ENCODE peak calls at places on chromosomes 2 and 18, in eight cellular contexts. V is tibial artery, X is cardiac muscle cell, W is fibroblast of the aortic adventitia, U is foreskin fibroblast, E is fibroblast of pulmonary artery, B is left ventricle myocardium inferior, R is AG09309. G is an unnamed sample.

GRCh38 chr2:673615-674318 is 3.4 kb downstream of the TMEM18 start:
- DNase-seq in E (peak), B (no peak), X (no peak), W (peak), V (no peak), R (peak), U (peak), G (no peak)

GRCh38 chr2:96864343-96865091 is 5.4 kb downstream of the SEMA4C start:
- DNase-seq in V (no peak), U (no peak), X (no peak), B (peak), W (no peak), R (no peak), E (no peak), G (no peak)

GRCh38 chr2:191158751-191159150 is 8.0 kb upstream of the STAT4 start:
- DNase-seq in V (no peak), E (no peak), W (no peak), U (no peak), R (no peak), X (no peak), B (no peak), G (no peak)

GRCh38 chr2:171345971-171346722 is 87.6 kb downstream of the METTL8 start:
- DNase-seq in W (no peak), U (no peak), V (no peak), R (no peak), X (no peak), B (no peak), E (peak), G (no peak)

GRCh38 chr2:95276888-95277245 is 2.6 kb downstream of the PROM2 start:
- DNase-seq in E (no peak), B (no peak), W (no peak), V (no peak), U (no peak), R (no peak), X (no peak), G (no peak)

GRCh38 chr18:32552421-32553030 is 81.8 kb upstream of the GAREM1 start:
- DNase-seq in R (peak), W (peak), V (peak), E (peak), B (no peak), X (peak), U (peak), G (peak)

GRCh38 chr2:231339318-231339717 is 56.2 kb upstream of the B3GNT7 start:
- DNase-seq in R (no peak), U (no peak), W (no peak), B (no peak), E (peak), X (no peak), V (no peak), G (no peak)

GRCh38 chr2:288002-288742 is at the start of gene ALKAL2:
- DNase-seq in U (no peak), B (no peak), X (no peak), E (peak), R (no peak), W (no peak), V (no peak), G (no peak)

GRCh38 chr2:179428659-179429058 is 164.0 kb upstream of the SESTD1 start:
- DNase-seq in B (no peak), W (no peak), X (peak), V (peak), R (no peak), U (no peak), E (peak), G (no peak)

GRCh38 chr2:240858871-240859270 is 9.8 kb upstream of the AGXT start:
- DNase-seq in R (no peak), U (no peak), E (no peak), B (no peak), W (no peak), X (no peak), V (no peak), G (no peak)

GRCh38 chr2:120602251-120602650 is 133.4 kb upstream of the GLI2 start:
- DNase-seq in R (no peak), U (no peak), E (peak), V (no peak), B (peak), X (no peak), W (peak), G (no peak)

GRCh38 chr18:60064271-60064670 is 164.5 kb downstream of the PMAIP1 start:
- DNase-seq in R (no peak), U (peak), V (no peak), X (no peak), W (no peak), B (no peak), E (no peak), G (no peak)

GRCh38 chr2:15169326-15170038 is 391.7 kb downstream of the NBAS start:
- DNase-seq in E (peak), B (no peak), V (no peak), R (peak), X (no peak), W (peak), U (peak), G (peak)

GRCh38 chr2:233838251-233838650 is 16.1 kb downstream of the HJURP start:
- DNase-seq in W (no peak), V (no peak), X (no peak), B (no peak), R (no peak), E (no peak), U (no peak), G (no peak)

GRCh38 chr2:37866535-37866934 is 58.6 kb upstream of the RMDN2 start:
- DNase-seq in V (no peak), W (no peak), X (peak), R (no peak), E (no peak), U (no peak), B (no peak), G (no peak)

GRCh38 chr2:86216577-86217555 is 17.6 kb downstream of the MRPL35 start:
- DNase-seq in B (no peak), W (peak), E (peak), X (no peak), V (no peak), U (no peak), R (no peak), G (peak)

GRCh38 chr2:43220982-43221659 is 5.3 kb downstream of the ZFP36L2 start:
- DNase-seq in E (peak), W (peak), X (no peak), V (peak), U (peak), B (peak), R (no peak), G (no peak)

GRCh38 chr2:72326759-72327158 is 179.1 kb upstream of the CYP26B1 start:
- DNase-seq in V (no peak), R (no peak), W (peak), X (no peak), U (no peak), B (no peak), E (peak), G (no peak)

GRCh38 chr2:152165306-152165705 is 10.3 kb downstream of the STAM2 start:
- DNase-seq in B (no peak), E (no peak), X (no peak), U (no peak), R (no peak), V (no peak), W (no peak), G (no peak)

GRCh38 chr2:141946016-141946415 is 184.8 kb downstream of the LRP1B start:
- DNase-seq in R (no peak), B (no peak), E (no peak), W (no peak), V (no peak), U (no peak), X (no peak), G (no peak)

GRCh38 chr2:121804340-121804739 is 48.9 kb downstream of the TSN start:
- DNase-seq in B (no peak), E (peak), V (no peak), X (peak), W (no peak), U (no peak), R (no peak), G (no peak)

GRCh38 chr18:79400591-79401381 is 5.1 kb downstream of the NFATC1 start:
- DNase-seq in R (no peak), V (no peak), X (peak), W (no peak), B (peak), E (no peak), U (no peak), G (no peak)

GRCh38 chr2:183505911-183506310 is 381.7 kb downstream of the NUP35 start:
- DNase-seq in E (no peak), W (no peak), B (no peak), V (no peak), U (no peak), R (no peak), X (no peak), G (no peak)

GRCh38 chr2:15189236-15189635 is 371.9 kb downstream of the NBAS start:
- DNase-seq in X (no peak), U (no peak), E (no peak), W (peak), B (no peak), R (no peak), V (no peak), G (no peak)

GRCh38 chr2:142037051-142037450 is 93.8 kb downstream of the LRP1B start:
- DNase-seq in V (no peak), X (peak), U (peak), E (peak), B (no peak), W (no peak), R (no peak), G (no peak)

GRCh38 chr2:158845869-158846268 is 50.8 kb downstream of the DAPL1 start:
- DNase-seq in B (no peak), U (no peak), W (peak), X (no peak), V (no peak), E (no peak), R (no peak), G (no peak)

GRCh38 chr2:6780765-6781274 is 84.9 kb downstream of the CMPK2 start:
- DNase-seq in X (no peak), V (peak), B (peak), R (no peak), W (no peak), U (no peak), E (peak), G (no peak)

GRCh38 chr2:174597347-174598047 is at the start of gene WIPF1:
- DNase-seq in X (no peak), E (peak), B (no peak), U (peak), V (no peak), W (peak), R (peak), G (no peak)

GRCh38 chr18:77061946-77062517 is 70.6 kb downstream of the MBP start:
- DNase-seq in V (no peak), B (no peak), U (no peak), W (no peak), X (no peak), R (no peak), E (no peak), G (no peak)
- TF ChIP-seq CTCF in V (no peak), B (peak), U (no peak), W (no peak), X (no peak), R (no peak), E (no peak), G (no peak)

DNA sequence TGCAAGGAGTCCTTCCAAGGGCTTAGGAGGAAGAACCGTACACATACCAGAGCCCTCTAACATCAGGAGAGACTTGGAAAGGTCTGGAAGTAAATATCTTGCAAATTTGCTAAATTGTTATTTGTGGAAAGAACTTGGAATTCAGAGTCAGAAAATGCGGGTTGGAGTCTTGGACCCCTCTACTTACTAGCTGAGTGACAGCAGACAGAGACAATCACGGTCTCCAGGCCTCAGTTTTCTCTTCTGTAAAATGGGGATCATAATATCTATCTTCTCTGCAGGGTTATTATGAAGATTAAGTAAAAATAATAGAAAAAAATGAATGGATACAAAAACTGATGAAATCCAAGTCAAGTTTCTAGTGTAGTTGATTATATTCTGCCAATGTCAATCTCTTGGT is 127.4 kb downstream of the ALPK2 start:
- DNase-seq in X (no peak), U (no peak), R (no peak), B (no peak), V (no peak), E (no peak), W (no peak), G (no peak)
- H3K4me3 ChIP-seq in X (no peak), U (no peak), R (no peak), B (no peak), V (no peak), E (no peak), W (no peak), G (no peak)

GRCh38 chr2:46116616-46117015 is 180.6 kb upstream of the EPAS1 start:
- DNase-seq in U (no peak), B (no peak), R (no peak), X (no peak), V (no peak), W (peak), E (peak), G (no peak)

GRCh38 chr2:46117994-46118393 is 179.2 kb upstream of the EPAS1 start:
- DNase-seq in X (no peak), R (no peak), U (no peak), B (no peak), E (no peak), V (no peak), W (no peak), G (no peak)

GRCh38 chr2:46119453-46119852 is 177.8 kb upstream of the EPAS1 start:
- DNase-seq in E (peak), V (no peak), B (no peak), X (no peak), R (peak), U (peak), W (peak), G (peak)

GRCh38 chr2:46117379-46117778 is 179.8 kb upstream of the EPAS1 start:
- DNase-seq in V (no peak), R (no peak), X (no peak), W (peak), E (peak), B (no peak), U (peak), G (no peak)

DNA sequence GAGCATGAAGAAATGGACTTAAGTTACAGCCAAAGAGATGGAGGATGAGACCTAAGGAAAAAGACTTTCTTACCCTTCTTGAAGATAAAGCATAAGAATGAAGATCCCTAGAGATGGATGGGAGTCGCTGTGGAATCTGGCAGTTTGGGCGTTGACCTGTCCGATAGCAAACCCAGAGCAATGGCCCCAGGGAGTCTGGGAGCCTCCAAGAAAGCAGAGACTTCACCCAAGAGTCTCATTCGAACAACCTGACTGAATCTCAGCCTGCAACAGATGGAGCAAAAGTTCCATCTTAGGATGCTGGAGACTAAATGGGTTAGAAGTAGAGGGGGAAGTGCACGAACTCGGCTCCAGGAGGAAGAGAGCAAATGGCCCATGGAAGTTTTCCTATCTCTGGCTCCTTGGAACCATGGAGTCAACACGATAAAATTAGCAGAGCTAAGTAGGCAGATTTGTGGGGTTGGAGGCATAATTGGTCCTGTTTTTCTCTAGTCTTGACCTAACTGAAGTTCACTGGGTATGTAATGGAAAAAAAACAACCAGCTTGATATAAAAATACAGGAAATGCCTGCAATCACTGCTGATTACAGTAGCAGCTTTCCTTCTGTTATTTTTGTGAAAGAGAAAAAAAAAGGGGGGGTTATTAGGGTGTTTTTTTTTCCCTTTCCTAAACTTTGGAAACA is 178.4 kb upstream of the EPAS1 start:
- DNase-seq in X (no peak), B (no peak), R (no peak), E (peak), V (no peak), U (no peak), W (peak), G (no peak)
- TF ChIP-seq CTCF in X (no peak), B (no peak), R (no peak), E (no peak), V (no peak), U (no peak), W (no peak), G (no peak)

GRCh38 chr2:193539188-193539587 is 1344.5 kb upstream of the TMEFF2 start:
- DNase-seq in W (no peak), V (no peak), R (no peak), U (no peak), B (no peak), E (no peak), X (no peak), G (no peak)
- H3K4me3 ChIP-seq in W (no peak), V (no peak), R (no peak), U (no peak), B (no peak), E (no peak), X (no peak), G (no peak)

GRCh38 chr2:50374117-50374516 is 657.8 kb downstream of the NRXN1 start:
- DNase-seq in V (no peak), U (no peak), R (no peak), B (no peak), X (no peak), W (no peak), E (no peak), G (no peak)
- TF ChIP-seq CTCF in V (no peak), U (no peak), R (no peak), B (no peak), X (no peak), W (no peak), E (no peak), G (no peak)

GRCh38 chr2:160125828-160126227 is 63.4 kb upstream of the PLA2R1 start:
- DNase-seq in U (no peak), E (no peak), V (no peak), X (no peak), B (no peak), R (no peak), W (no peak), G (no peak)
- H3K4me3 ChIP-seq in U (no peak), E (no peak), V (no peak), X (no peak), B (no peak), R (no peak), W (no peak), G (no peak)